ENCODE peak calls at places on chromosome 17, in four cellular contexts. One of them, this sample, is unnamed.

GRCh38 chr17:39177256-39177655 is 11.3 kb upstream of the ARL5C start:
- DNase-seq in heart left ventricle: no peak
- DNase-seq in AG09309: no peak
- DNase-seq in nephron progenitor cell: peak
- DNase-seq in this sample: peak

GRCh38 chr17:2909853-2910234 is 113.6 kb downstream of the RAP1GAP2 start:
- DNase-seq in heart left ventricle: no peak
- DNase-seq in AG09309: no peak
- DNase-seq in nephron progenitor cell: no peak
- DNase-seq in this sample: no peak

GRCh38 chr17:44830359-44831269 is 527 bp upstream of the GJC1 start:
- DNase-seq in heart left ventricle: no peak
- DNase-seq in AG09309: no peak
- DNase-seq in nephron progenitor cell: no peak
- DNase-seq in this sample: peak

GRCh38 chr17:7846765-7847661 is 7.9 kb upstream of the TMEM88 start:
- DNase-seq in heart left ventricle: peak
- DNase-seq in AG09309: no peak
- DNase-seq in nephron progenitor cell: no peak
- DNase-seq in this sample: peak

GRCh38 chr17:60145006-60145935 is 4.5 kb upstream of the CA4 start:
- DNase-seq in heart left ventricle: peak
- DNase-seq in AG09309: no peak
- DNase-seq in nephron progenitor cell: no peak
- DNase-seq in this sample: no peak

GRCh38 chr17:36059455-36059854 is 4.6 kb upstream of the CCL18 start:
- DNase-seq in heart left ventricle: no peak
- DNase-seq in AG09309: no peak
- DNase-seq in nephron progenitor cell: no peak
- DNase-seq in this sample: no peak

GRCh38 chr17:32921013-32921412 is 6.9 kb upstream of the TMEM98 start:
- DNase-seq in heart left ventricle: no peak
- DNase-seq in AG09309: no peak
- DNase-seq in nephron progenitor cell: no peak
- DNase-seq in this sample: no peak

GRCh38 chr17:31411707-31412285 is 20.3 kb downstream of the RAB11FIP4 start:
- DNase-seq in heart left ventricle: no peak
- DNase-seq in AG09309: no peak
- DNase-seq in nephron progenitor cell: no peak
- DNase-seq in this sample: no peak

GRCh38 chr17:4658478-4659305 is 17.2 kb upstream of the ALOX15 start:
- DNase-seq in heart left ventricle: no peak
- DNase-seq in AG09309: peak
- DNase-seq in nephron progenitor cell: no peak
- DNase-seq in this sample: peak

GRCh38 chr17:61318684-61319098 is 81.0 kb upstream of the TBX2 start:
- DNase-seq in heart left ventricle: no peak
- DNase-seq in AG09309: no peak
- DNase-seq in nephron progenitor cell: no peak
- DNase-seq in this sample: no peak

GRCh38 chr17:33749171-33749570 is 456.1 kb upstream of the ASIC2 start:
- DNase-seq in heart left ventricle: no peak
- DNase-seq in AG09309: no peak
- DNase-seq in nephron progenitor cell: no peak
- DNase-seq in this sample: no peak

GRCh38 chr17:4679652-4680051 is 24.3 kb downstream of the PELP1 start:
- DNase-seq in heart left ventricle: no peak
- DNase-seq in AG09309: no peak
- DNase-seq in nephron progenitor cell: no peak
- DNase-seq in this sample: no peak

GRCh38 chr17:11899494-11899893 is 97.8 kb downstream of the ZNF18 start:
- DNase-seq in heart left ventricle: no peak
- DNase-seq in AG09309: no peak
- DNase-seq in nephron progenitor cell: no peak
- DNase-seq in this sample: no peak

GRCh38 chr17:15446036-15446435 is 21.4 kb downstream of the CDRT4 start:
- DNase-seq in heart left ventricle: no peak
- DNase-seq in AG09309: no peak
- DNase-seq in nephron progenitor cell: no peak
- DNase-seq in this sample: no peak
- TF ChIP-seq CTCF in heart left ventricle: no peak
- TF ChIP-seq CTCF in AG09309: no peak
- TF ChIP-seq CTCF in nephron progenitor cell: no peak
- TF ChIP-seq CTCF in this sample: no peak

DNA sequence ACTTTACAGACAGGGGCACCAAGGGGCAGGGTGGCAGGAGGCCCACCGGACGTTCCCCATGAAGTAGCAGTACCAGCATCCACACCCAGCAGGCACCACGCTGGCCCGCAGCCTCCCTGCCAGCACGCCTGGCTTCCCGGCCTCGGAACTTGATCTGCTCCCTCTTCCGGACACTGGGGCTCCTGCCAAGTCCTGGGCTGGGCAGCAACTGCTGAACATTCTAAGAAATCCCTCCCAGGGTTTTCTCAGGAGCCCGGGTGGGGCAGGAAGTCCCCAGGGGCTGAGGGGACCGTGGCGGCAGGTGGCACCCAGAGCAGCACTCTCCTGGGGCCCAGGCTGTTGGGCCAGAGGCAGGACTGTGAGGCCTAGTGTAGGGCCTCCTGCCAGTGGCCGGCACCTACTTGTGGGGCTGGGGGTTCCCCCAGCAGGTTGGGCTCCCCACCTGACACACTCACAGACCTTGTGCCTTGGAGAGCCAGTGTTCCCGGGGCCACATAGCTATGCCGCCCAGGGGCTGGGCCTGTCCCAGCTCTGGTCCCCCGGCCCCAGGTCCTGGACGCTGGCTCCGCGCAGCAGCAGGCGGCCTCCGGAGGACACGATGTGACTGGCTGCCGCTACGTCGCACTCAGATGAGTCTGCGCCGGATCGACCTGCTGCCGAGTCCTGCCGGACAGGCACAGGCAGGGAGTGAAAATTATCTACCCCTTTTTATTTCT is 86.2 kb upstream of the CBX4 start:
- DNase-seq in heart left ventricle: no peak
- DNase-seq in AG09309: no peak
- DNase-seq in nephron progenitor cell: no peak
- DNase-seq in this sample: no peak
- TF ChIP-seq CTCF in heart left ventricle: peak
- TF ChIP-seq CTCF in AG09309: peak
- TF ChIP-seq CTCF in nephron progenitor cell: no peak
- TF ChIP-seq CTCF in this sample: no peak

DNA sequence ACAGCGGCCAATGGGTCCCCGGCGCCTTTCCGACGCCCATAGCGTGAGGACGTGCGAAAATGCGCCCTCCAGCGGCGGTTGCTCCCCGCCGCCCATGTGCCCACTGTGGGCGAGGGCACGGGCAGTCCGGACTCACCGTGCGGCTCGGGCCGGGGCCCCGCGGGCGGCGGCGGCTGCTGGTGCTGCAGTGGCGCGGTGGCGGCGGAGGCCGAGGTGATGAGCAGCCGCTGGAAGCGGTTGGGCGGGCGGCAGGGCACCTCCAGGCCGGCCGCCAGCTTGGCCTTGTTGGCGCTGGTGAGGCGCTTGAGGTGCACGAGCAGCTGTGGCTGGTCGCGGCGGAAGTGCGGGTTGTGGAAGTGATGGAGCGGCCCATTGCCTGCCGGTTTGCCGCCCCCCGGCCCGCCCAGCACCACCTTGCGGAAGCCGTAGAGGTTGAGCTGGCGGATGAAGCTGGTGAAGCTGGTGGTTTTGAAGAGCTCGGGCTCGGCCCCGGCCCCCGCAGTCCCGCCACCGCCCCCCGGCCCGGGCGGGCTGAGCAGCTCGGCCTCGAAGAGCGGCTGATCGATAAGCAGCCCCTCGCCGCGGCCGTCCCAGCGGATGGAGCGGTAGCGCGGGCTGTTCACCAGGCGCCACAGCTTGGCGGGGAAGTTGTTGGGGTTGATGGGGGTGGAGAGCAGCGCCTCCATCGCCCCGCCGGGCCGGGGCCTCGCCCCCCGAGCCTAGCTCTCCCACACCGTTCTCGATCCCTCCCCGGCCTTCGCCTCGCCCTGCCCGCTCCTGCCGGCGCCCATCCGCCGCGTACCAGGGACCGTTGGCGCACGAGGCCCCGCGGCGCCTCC is at the start of gene HSF5:
- DNase-seq in heart left ventricle: peak
- DNase-seq in AG09309: no peak
- DNase-seq in nephron progenitor cell: no peak
- DNase-seq in this sample: peak
- TF ChIP-seq CTCF in heart left ventricle: no peak
- TF ChIP-seq CTCF in AG09309: no peak
- TF ChIP-seq CTCF in nephron progenitor cell: no peak
- TF ChIP-seq CTCF in this sample: peak

DNA sequence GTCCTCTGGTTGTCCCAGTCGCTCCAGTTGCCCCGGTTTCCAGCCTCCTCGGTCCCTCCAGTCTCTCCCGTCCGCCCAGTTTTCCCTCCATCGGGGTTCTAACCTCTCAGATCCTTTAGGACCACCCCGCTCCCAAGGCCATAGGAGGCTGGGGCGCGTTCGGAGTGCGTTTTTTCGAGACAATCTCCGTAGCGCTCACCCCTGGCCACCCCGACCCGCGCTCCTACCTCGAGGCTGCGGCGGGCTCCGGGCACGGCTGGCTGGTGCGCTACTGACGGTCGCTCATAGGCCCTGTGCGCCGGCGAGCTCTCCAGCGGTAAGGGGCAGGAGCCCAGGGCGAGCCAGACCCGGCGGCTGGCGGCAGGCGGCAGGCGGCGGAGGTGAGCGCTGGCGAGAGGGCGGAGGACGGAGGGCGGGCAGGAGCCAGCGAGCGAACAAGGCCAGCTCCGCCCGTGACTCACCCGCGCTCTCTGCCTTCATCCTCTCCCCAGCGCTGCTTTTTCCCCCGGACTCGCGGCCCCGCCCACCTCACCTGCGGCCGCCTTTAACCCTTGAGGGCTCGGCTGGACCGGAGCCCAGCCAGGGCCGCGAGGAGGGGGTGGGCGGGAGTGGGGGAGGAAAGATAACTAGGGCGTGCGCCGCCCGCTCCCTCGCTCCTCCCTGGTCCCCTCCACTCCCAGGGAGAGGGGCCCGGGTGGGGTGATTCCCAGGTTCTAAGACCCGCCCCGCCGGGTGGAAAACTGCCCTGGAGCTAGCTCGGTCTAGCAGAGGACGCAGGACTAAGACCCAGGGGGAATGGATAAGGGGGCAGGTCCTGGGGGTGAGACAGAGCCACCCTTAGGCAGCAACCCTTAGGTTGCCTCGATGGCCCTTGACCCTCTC is at the start of gene SP6:
- DNase-seq in heart left ventricle: no peak
- DNase-seq in AG09309: no peak
- DNase-seq in nephron progenitor cell: peak
- DNase-seq in this sample: peak
- TF ChIP-seq CTCF in heart left ventricle: peak
- TF ChIP-seq CTCF in AG09309: peak
- TF ChIP-seq CTCF in nephron progenitor cell: no peak
- TF ChIP-seq CTCF in this sample: no peak

GRCh38 chr17:76871668-76872067 is 3.5 kb downstream of the MGAT5B start:
- DNase-seq in heart left ventricle: peak
- DNase-seq in AG09309: no peak
- DNase-seq in nephron progenitor cell: no peak
- DNase-seq in this sample: no peak
- TF ChIP-seq CTCF in heart left ventricle: no peak
- TF ChIP-seq CTCF in AG09309: no peak
- TF ChIP-seq CTCF in nephron progenitor cell: no peak
- TF ChIP-seq CTCF in this sample: no peak

DNA sequence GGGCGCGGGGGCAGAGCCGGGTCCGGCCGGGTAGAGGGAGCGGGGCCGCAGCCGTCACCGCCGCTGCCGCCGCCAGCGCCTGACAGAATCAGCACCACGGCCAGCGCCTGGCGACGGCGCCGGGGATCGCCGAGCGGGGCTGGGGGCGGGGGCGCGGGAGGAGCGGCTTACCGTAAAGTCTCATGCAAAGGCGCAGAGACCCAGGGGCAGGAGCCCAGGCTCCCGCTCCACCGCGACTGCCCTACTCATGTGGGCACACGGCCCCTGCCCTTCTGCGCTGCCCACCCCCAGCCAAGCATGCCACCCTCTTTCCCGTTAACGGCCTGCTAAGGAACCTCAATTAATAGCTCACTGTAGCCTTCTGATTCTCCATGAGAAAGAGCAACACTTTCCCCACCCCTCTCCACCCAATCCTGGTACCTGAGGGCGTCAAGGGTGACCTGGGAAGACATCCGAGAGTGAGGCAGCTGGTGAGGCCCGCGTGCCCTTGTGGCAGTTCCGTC is at the start of gene SEZ6:
- DNase-seq in heart left ventricle: peak
- DNase-seq in AG09309: no peak
- DNase-seq in nephron progenitor cell: peak
- DNase-seq in this sample: peak
- TF ChIP-seq CTCF in heart left ventricle: peak
- TF ChIP-seq CTCF in AG09309: no peak
- TF ChIP-seq CTCF in nephron progenitor cell: no peak
- TF ChIP-seq CTCF in this sample: no peak

DNA sequence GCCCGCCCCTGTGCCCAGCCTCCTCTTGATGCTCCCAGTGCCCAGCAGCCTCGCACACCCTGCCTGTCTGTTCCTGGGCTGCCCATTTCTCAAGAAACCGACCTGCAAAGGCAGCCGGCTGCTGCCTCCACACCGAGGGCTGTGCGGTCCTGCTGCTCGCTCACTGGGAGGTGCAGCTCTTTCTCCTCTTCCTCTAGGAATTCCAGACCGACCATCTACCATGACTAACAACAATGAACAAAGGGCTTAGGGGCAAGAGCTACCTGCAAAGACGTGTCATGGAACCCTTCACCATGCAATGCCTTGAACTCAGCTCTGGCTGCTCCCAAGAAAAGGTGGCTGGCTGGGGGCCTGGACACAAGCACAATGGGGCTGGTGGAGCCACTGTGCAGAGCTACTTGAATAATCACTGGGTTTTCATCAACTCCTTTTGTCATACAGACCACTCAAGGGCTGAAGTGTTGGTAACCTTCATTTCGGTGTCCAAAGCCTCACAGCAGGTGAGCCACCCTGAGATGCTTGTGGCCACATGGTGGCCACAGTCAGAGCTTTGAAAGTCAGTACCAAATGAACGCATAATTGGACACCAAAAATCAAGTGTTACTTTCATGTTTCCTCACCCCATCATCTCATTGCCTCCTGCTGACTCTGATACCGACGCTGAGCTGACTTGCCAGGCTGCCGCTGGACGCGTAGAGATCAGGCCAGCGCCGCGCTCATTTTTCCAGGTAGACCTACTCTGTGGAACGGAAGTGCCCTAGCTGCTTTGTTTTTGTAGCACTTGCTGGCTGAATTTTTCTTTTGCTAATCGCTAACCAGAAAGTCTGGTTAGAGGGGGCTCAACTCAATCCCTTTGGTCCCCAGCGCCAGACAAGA is 19.8 kb downstream of the CYB561 start:
- DNase-seq in heart left ventricle: no peak
- DNase-seq in AG09309: no peak
- DNase-seq in nephron progenitor cell: no peak
- DNase-seq in this sample: no peak
- TF ChIP-seq CTCF in heart left ventricle: no peak
- TF ChIP-seq CTCF in AG09309: no peak
- TF ChIP-seq CTCF in nephron progenitor cell: no peak
- TF ChIP-seq CTCF in this sample: no peak

This sample was measured in activated CD8-positive, alpha-beta T cell treated with anti-CD3 and anti-CD28 coated beads for 36 hours.